ENCODE peak calls at places on chromosomes 13 and 19, in ten cellular contexts. P, U, V, K, M, Q, T, X, H and F are unnamed samples.

GRCh38 chr13:113489171-113489548 is 1.4 kb downstream of the DCUN1D2 start:
- DNase-seq in P (no peak), H (no peak), V (no peak), K (peak; percentile 91), X (no peak), T (peak; percentile 19), U (no peak), M (no peak), Q (no peak), F (peak; percentile 19)

GRCh38 chr19:13842294-13843103 is 34.4 kb upstream of the NANOS3 start:
- DNase-seq in P (peak; percentile 91), V (peak; percentile 89), T (peak; percentile 84), K (peak; percentile 71), H (peak; percentile 70), X (no peak), Q (peak; percentile 77), U (peak; percentile 86), M (no peak), F (peak; percentile 87)

GRCh38 chr13:112465251-112466131 is 89.3 kb downstream of the SPACA7 start:
- DNase-seq in T (no peak), M (no peak), P (no peak), X (no peak), H (no peak), U (no peak), V (no peak), Q (no peak), K (no peak), F (no peak)

GRCh38 chr19:35828694-35829301 is 16.2 kb upstream of the PRODH2 start:
- DNase-seq in M (peak; percentile 45), U (peak; percentile 78), P (peak; percentile 65), V (peak; percentile 66), Q (peak; percentile 31), T (peak; percentile 79), H (peak; percentile 48), X (peak; percentile 32), K (peak; percentile 93), F (peak; percentile 81)

GRCh38 chr19:44683434-44684210 is 12.3 kb downstream of the CEACAM19 start:
- DNase-seq in X (no peak), U (no peak), V (no peak), T (no peak), M (no peak), P (no peak), H (no peak), K (no peak), Q (no peak), F (no peak)

GRCh38 chr19:42683917-42684513 is 56.3 kb downstream of the PSG3 start:
- DNase-seq in Q (no peak), H (peak; percentile 42), T (no peak), V (no peak), K (peak; percentile 56), X (peak; percentile 20), M (peak; percentile 4), P (no peak), U (peak; percentile 32), F (peak; percentile 68)

GRCh38 chr13:110944121-110944967 is 29.5 kb upstream of the ANKRD10 start:
- DNase-seq in P (no peak), T (peak; percentile 49), H (peak; percentile 81), Q (no peak), M (peak; percentile 37), X (no peak), U (peak; percentile 76), K (peak; percentile 69), V (peak; percentile 30), F (peak; percentile 66)

GRCh38 chr19:45590300-45591003 is 5.8 kb upstream of the OPA3 start:
- DNase-seq in U (no peak), P (no peak), X (no peak), M (no peak), V (no peak), K (no peak), H (no peak), Q (no peak), T (no peak), F (no peak)

GRCh38 chr13:102317593-102317992 is 84.3 kb downstream of the FGF14 start:
- DNase-seq in U (peak; percentile 33), V (no peak), M (peak; percentile 44), Q (no peak), H (no peak), K (no peak), X (no peak), T (peak; percentile 43), P (peak; percentile 78), F (no peak)

GRCh38 chr13:112819111-112819510 is 129.3 kb downstream of the ATP11A start:
- DNase-seq in U (no peak), Q (no peak), P (no peak), V (no peak), H (no peak), T (no peak), M (no peak), X (no peak), K (no peak), F (no peak)

GRCh38 chr19:10045371-10045770 is 32.1 kb downstream of the RDH8 start:
- DNase-seq in P (no peak), X (no peak), Q (no peak), M (no peak), T (no peak), H (no peak), U (no peak), V (no peak), K (no peak), F (no peak)

GRCh38 chr13:93004919-93005318 is 221.7 kb upstream of the GPC6 start:
- DNase-seq in H (no peak), U (peak; percentile 27), V (no peak), M (no peak), Q (no peak), X (peak; percentile 22), K (peak; percentile 59), T (no peak), P (no peak), F (no peak)

GRCh38 chr19:37980419-37980975 is 73.5 kb downstream of the SIPA1L3 start:
- DNase-seq in H (no peak), U (no peak), T (no peak), Q (no peak), X (no peak), M (peak; percentile 50), P (no peak), K (no peak), V (no peak), F (no peak)

GRCh38 chr13:51673165-51673564 is 88.9 kb downstream of the WDFY2 start:
- DNase-seq in H (no peak), U (no peak), P (no peak), X (no peak), K (no peak), V (no peak), M (no peak), Q (no peak), T (no peak), F (no peak)

GRCh38 chr19:18282788-18283141 is 1.3 kb upstream of the JUND start:
- DNase-seq in Q (no peak), T (peak; percentile 59), X (no peak), M (no peak), K (no peak), V (no peak), U (no peak), H (peak; percentile 73), P (no peak), F (no peak)

GRCh38 chr13:29583073-29583785 is 12.3 kb downstream of the SLC7A1 start:
- DNase-seq in V (no peak), H (no peak), K (peak; percentile 61), P (no peak), Q (no peak), T (no peak), X (no peak), M (peak; percentile 87), U (peak; percentile 90), F (peak; percentile 51)

DNA sequence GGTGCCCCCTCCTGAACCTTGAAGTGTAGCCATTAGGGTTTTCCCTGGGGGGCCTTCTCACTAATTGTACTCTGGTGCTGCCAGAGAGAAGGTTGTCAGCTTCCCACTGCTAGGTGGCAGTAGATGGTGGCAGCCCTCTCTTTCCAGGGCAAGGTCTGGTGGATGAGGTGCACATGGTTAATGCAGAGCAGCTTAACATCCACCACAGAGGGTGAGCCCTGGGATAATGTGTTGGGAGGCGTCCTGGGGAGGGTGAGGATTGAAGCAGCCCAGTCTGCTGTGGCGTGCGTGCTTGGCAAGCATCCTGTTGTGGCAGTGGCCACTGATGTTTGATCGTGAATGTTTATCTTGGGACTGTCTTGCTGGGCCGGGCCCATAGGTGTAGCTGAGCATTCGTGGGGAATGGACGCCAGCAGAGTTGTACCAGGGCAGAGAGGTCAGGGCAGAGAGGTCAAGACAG is 5.8 kb downstream of the EGLN2 start:
- DNase-seq in P (no peak), U (peak; percentile 24), H (no peak), Q (no peak), X (no peak), K (no peak), M (no peak), V (no peak), T (no peak), F (no peak)
- H3K36me3 ChIP-seq in P (peaks cover 9% of the 10 kb centered on the region), U (peaks cover 9% of the 10 kb centered on the region), H (peaks cover 33% of the 10 kb centered on the region), Q (peaks cover 31% of the 10 kb centered on the region), X (peaks cover 83% of the 10 kb centered on the region), K (peaks cover 92% of the 10 kb centered on the region), M (peaks cover 4% of the 10 kb centered on the region), V (peaks cover 64% of the 10 kb centered on the region), T (peaks cover 40% of the 10 kb centered on the region), F (peaks cover 64% of the 10 kb centered on the region)

GRCh38 chr19:23560051-23560450 is 127.0 kb downstream of the ZNF675 start:
- DNase-seq in K (no peak), T (no peak), M (no peak), H (no peak), V (no peak), P (no peak), U (no peak), Q (no peak), X (no peak), F (no peak)
- H3K9me3 ChIP-seq in K (peaks cover 67% of the 10 kb centered on the region), T (no peaks in the 10 kb centered on the region), M (peaks cover 25% of the 10 kb centered on the region), H (peaks cover 5% of the 10 kb centered on the region), V (no peaks in the 10 kb centered on the region), P (no peaks in the 10 kb centered on the region), U (no peaks in the 10 kb centered on the region), Q (no peaks in the 10 kb centered on the region), X (peaks cover 10% of the 10 kb centered on the region), F (peaks cover 8% of the 10 kb centered on the region)

DNA sequence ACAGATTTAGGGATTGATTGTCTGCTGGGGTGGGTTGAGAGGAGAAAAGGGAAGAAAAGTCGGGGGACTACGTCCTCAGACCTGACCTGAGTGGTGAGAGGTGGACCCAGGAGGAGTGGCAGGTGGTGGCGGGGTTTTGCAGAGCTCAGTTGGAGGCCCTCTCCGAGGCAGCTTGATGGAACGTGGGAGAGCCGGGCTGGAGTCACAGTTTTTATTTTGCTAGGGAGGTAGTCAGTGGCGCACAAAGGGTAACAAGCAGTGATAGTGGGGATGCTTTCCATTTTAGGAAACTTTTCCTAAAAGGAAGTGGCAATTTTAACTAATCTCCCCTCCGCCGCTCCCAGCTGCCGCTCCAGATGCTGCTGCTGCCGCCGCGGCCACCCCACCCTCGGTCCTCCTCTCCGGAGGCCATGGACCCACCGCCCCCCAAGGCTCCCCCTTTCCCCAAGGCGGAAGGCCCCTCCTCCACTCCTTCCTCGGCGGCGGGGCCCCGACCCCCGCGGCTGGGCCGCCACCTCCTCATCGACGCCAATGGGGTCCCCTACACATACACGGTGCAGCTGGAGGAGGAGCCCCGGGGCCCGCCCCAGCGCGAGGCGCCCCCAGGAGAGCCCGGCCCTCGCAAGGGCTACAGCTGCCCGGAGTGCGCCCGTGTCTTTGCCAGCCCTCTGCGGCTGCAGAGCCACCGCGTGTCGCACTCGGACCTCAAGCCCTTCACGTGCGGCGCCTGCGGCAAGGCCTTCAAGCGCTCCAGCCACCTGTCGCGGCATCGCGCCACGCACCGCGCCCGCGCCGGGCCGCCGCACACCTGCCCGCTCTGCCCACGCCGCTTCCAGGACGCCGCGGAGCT is 1.1 kb upstream of the ZNF581 start:
- DNase-seq in M (no peak), K (peak; percentile 69), Q (no peak), T (peak; percentile 64), V (no peak), U (peak; percentile 63), X (no peak), H (peak; percentile 42), P (peak; percentile 35), F (peak; percentile 52)
- H3K4me1 ChIP-seq in M (peaks cover 31% of the 10 kb centered on the region), K (peaks cover 11% of the 10 kb centered on the region), Q (peaks cover 47% of the 10 kb centered on the region), T (peaks cover 52% of the 10 kb centered on the region), V (peaks cover 9% of the 10 kb centered on the region), U (peaks cover 21% of the 10 kb centered on the region), X (peaks cover 14% of the 10 kb centered on the region), H (peaks cover 65% of the 10 kb centered on the region), P (peaks cover 40% of the 10 kb centered on the region), F (peaks cover 52% of the 10 kb centered on the region)

GRCh38 chr19:11113140-11113708 is 24.0 kb downstream of the LDLR start:
- DNase-seq in Q (no peak), K (no peak), M (no peak), H (no peak), T (no peak), V (no peak), U (no peak), P (no peak), X (no peak), F (no peak)
- H3K36me3 ChIP-seq in Q (peaks cover 46% of the 10 kb centered on the region), K (peaks cover 91% of the 10 kb centered on the region), M (peaks cover 54% of the 10 kb centered on the region), H (peaks cover 50% of the 10 kb centered on the region), T (peaks cover 100% of the 10 kb centered on the region), V (peaks cover 88% of the 10 kb centered on the region), U (peaks cover 18% of the 10 kb centered on the region), P (peaks cover 19% of the 10 kb centered on the region), X (peaks cover 96% of the 10 kb centered on the region), F (peaks cover 99% of the 10 kb centered on the region)